ENCODE peak calls at places on chromosome 18, in eight cellular contexts. One of them, this sample, is unnamed.

GRCh38 chr18:13513015-13513414 is 213.3 kb downstream of the FAM210A start:
- DNase-seq in T-helper 1 cell: peak; percentile 8
- DNase-seq in adipocyte: peak; percentile 15
- DNase-seq in kidney glomerular epithelial cell: no peak
- DNase-seq in HL-60: no peak
- DNase-seq in COR-L47: no peak
- DNase-seq in NCI-H748 treated with DMSO at 0.1 percent for 48 hours: no peak
- DNase-seq in kidney tubule cell: no peak
- DNase-seq in this sample: no peak

GRCh38 chr18:14920976-14921375 is 173.0 kb downstream of the ANKRD30B start:
- DNase-seq in T-helper 1 cell: no peak
- DNase-seq in adipocyte: no peak
- DNase-seq in kidney glomerular epithelial cell: no peak
- DNase-seq in HL-60: no peak
- DNase-seq in COR-L47: no peak
- DNase-seq in NCI-H748 treated with DMSO at 0.1 percent for 48 hours: peak; percentile 36
- DNase-seq in kidney tubule cell: no peak
- DNase-seq in this sample: no peak

GRCh38 chr18:13216732-13217465 is 1.7 kb upstream of the LDLRAD4 start:
- DNase-seq in T-helper 1 cell: peak; percentile 43
- DNase-seq in adipocyte: peak; percentile 46
- DNase-seq in kidney glomerular epithelial cell: no peak
- DNase-seq in HL-60: no peak
- DNase-seq in COR-L47: peak; percentile 35
- DNase-seq in NCI-H748 treated with DMSO at 0.1 percent for 48 hours: no peak
- DNase-seq in kidney tubule cell: no peak
- DNase-seq in this sample: peak; percentile 58

GRCh38 chr18:31401156-31402025 is 24.8 kb downstream of the DSG4 start:
- DNase-seq in T-helper 1 cell: no peak
- DNase-seq in adipocyte: no peak
- DNase-seq in kidney glomerular epithelial cell: peak; percentile 60
- DNase-seq in HL-60: no peak
- DNase-seq in COR-L47: no peak
- DNase-seq in NCI-H748 treated with DMSO at 0.1 percent for 48 hours: no peak
- DNase-seq in kidney tubule cell: peak; percentile 46
- DNase-seq in this sample: no peak

GRCh38 chr18:79818036-79818435 is 20.3 kb downstream of the KCNG2 start:
- DNase-seq in T-helper 1 cell: no peak
- DNase-seq in adipocyte: no peak
- DNase-seq in kidney glomerular epithelial cell: no peak
- DNase-seq in HL-60: no peak
- DNase-seq in COR-L47: no peak
- DNase-seq in NCI-H748 treated with DMSO at 0.1 percent for 48 hours: no peak
- DNase-seq in kidney tubule cell: no peak
- DNase-seq in this sample: no peak

GRCh38 chr18:63213936-63214671 is 105.5 kb downstream of the BCL2 start:
- DNase-seq in T-helper 1 cell: peak; percentile 39
- DNase-seq in adipocyte: no peak
- DNase-seq in kidney glomerular epithelial cell: no peak
- DNase-seq in HL-60: no peak
- DNase-seq in COR-L47: no peak
- DNase-seq in NCI-H748 treated with DMSO at 0.1 percent for 48 hours: no peak
- DNase-seq in kidney tubule cell: no peak
- DNase-seq in this sample: no peak

GRCh38 chr18:49479381-49480137 is 7.5 kb downstream of the C18orf32 start:
- DNase-seq in T-helper 1 cell: no peak
- DNase-seq in adipocyte: no peak
- DNase-seq in kidney glomerular epithelial cell: no peak
- DNase-seq in HL-60: no peak
- DNase-seq in COR-L47: no peak
- DNase-seq in NCI-H748 treated with DMSO at 0.1 percent for 48 hours: no peak
- DNase-seq in kidney tubule cell: no peak
- DNase-seq in this sample: no peak

GRCh38 chr18:73614812-73615211 is 532.8 kb downstream of the FBXO15 start:
- DNase-seq in T-helper 1 cell: no peak
- DNase-seq in adipocyte: peak; percentile 66
- DNase-seq in kidney glomerular epithelial cell: peak; percentile 85
- DNase-seq in HL-60: no peak
- DNase-seq in COR-L47: no peak
- DNase-seq in NCI-H748 treated with DMSO at 0.1 percent for 48 hours: no peak
- DNase-seq in kidney tubule cell: peak; percentile 98
- DNase-seq in this sample: no peak

GRCh38 chr18:36296591-36297418 is 708 bp upstream of the FHOD3 start:
- DNase-seq in T-helper 1 cell: no peak
- DNase-seq in adipocyte: peak; percentile 87
- DNase-seq in kidney glomerular epithelial cell: peak; percentile 78
- DNase-seq in HL-60: no peak
- DNase-seq in COR-L47: peak; percentile 82
- DNase-seq in NCI-H748 treated with DMSO at 0.1 percent for 48 hours: peak; percentile 83
- DNase-seq in kidney tubule cell: peak; percentile 83
- DNase-seq in this sample: peak; percentile 45

GRCh38 chr18:43271593-43272432 is 5.5 kb downstream of the SYT4 start:
- DNase-seq in T-helper 1 cell: peak; percentile 23
- DNase-seq in adipocyte: peak; percentile 77
- DNase-seq in kidney glomerular epithelial cell: peak; percentile 24
- DNase-seq in HL-60: peak; percentile 13
- DNase-seq in COR-L47: peak; percentile 43
- DNase-seq in NCI-H748 treated with DMSO at 0.1 percent for 48 hours: peak; percentile 62
- DNase-seq in kidney tubule cell: peak; percentile 54
- DNase-seq in this sample: no peak

GRCh38 chr18:42474577-42474976 is 519.5 kb downstream of the PIK3C3 start:
- DNase-seq in T-helper 1 cell: no peak
- DNase-seq in adipocyte: no peak
- DNase-seq in kidney glomerular epithelial cell: no peak
- DNase-seq in HL-60: no peak
- DNase-seq in COR-L47: no peak
- DNase-seq in NCI-H748 treated with DMSO at 0.1 percent for 48 hours: no peak
- DNase-seq in kidney tubule cell: no peak
- DNase-seq in this sample: no peak

GRCh38 chr18:39051013-39051412 is 1485.4 kb upstream of the CELF4 start:
- DNase-seq in T-helper 1 cell: no peak
- DNase-seq in adipocyte: no peak
- DNase-seq in kidney glomerular epithelial cell: peak; percentile 70
- DNase-seq in HL-60: no peak
- DNase-seq in COR-L47: no peak
- DNase-seq in NCI-H748 treated with DMSO at 0.1 percent for 48 hours: no peak
- DNase-seq in kidney tubule cell: peak; percentile 67
- DNase-seq in this sample: no peak

GRCh38 chr18:8188196-8188595 is 421.0 kb upstream of the RAB12 start:
- DNase-seq in T-helper 1 cell: no peak
- DNase-seq in adipocyte: peak; percentile 28
- DNase-seq in kidney glomerular epithelial cell: no peak
- DNase-seq in HL-60: no peak
- DNase-seq in COR-L47: no peak
- DNase-seq in NCI-H748 treated with DMSO at 0.1 percent for 48 hours: no peak
- DNase-seq in kidney tubule cell: peak; percentile 18
- DNase-seq in this sample: no peak

GRCh38 chr18:67669993-67670671 is 153.6 kb upstream of the DSEL start:
- DNase-seq in T-helper 1 cell: no peak
- DNase-seq in adipocyte: peak; percentile 93
- DNase-seq in kidney glomerular epithelial cell: no peak
- DNase-seq in HL-60: no peak
- DNase-seq in COR-L47: no peak
- DNase-seq in NCI-H748 treated with DMSO at 0.1 percent for 48 hours: no peak
- DNase-seq in kidney tubule cell: no peak
- DNase-seq in this sample: no peak

GRCh38 chr18:57959278-57959677 is 84.7 kb upstream of the NEDD4L start:
- DNase-seq in T-helper 1 cell: no peak
- DNase-seq in adipocyte: peak; percentile 49
- DNase-seq in kidney glomerular epithelial cell: peak; percentile 28
- DNase-seq in HL-60: peak; percentile 3
- DNase-seq in COR-L47: peak; percentile 20
- DNase-seq in NCI-H748 treated with DMSO at 0.1 percent for 48 hours: peak; percentile 73
- DNase-seq in kidney tubule cell: peak; percentile 87
- DNase-seq in this sample: peak; percentile 15

GRCh38 chr18:11859903-11860407 is 8.7 kb downstream of the CHMP1B start:
- DNase-seq in T-helper 1 cell: no peak
- DNase-seq in adipocyte: peak; percentile 47
- DNase-seq in kidney glomerular epithelial cell: peak; percentile 83
- DNase-seq in HL-60: no peak
- DNase-seq in COR-L47: no peak
- DNase-seq in NCI-H748 treated with DMSO at 0.1 percent for 48 hours: no peak
- DNase-seq in kidney tubule cell: peak; percentile 97
- DNase-seq in this sample: no peak

GRCh38 chr18:35775887-35776286 is 194.3 kb downstream of the GALNT1 start:
- DNase-seq in T-helper 1 cell: no peak
- DNase-seq in adipocyte: peak; percentile 13
- DNase-seq in kidney glomerular epithelial cell: no peak
- DNase-seq in HL-60: peak; percentile 10
- DNase-seq in COR-L47: no peak
- DNase-seq in NCI-H748 treated with DMSO at 0.1 percent for 48 hours: no peak
- DNase-seq in kidney tubule cell: no peak
- DNase-seq in this sample: no peak

GRCh38 chr18:32577561-32577960 is 106.9 kb upstream of the GAREM1 start:
- DNase-seq in T-helper 1 cell: no peak
- DNase-seq in adipocyte: no peak
- DNase-seq in kidney glomerular epithelial cell: no peak
- DNase-seq in HL-60: no peak
- DNase-seq in COR-L47: no peak
- DNase-seq in NCI-H748 treated with DMSO at 0.1 percent for 48 hours: peak; percentile 55
- DNase-seq in kidney tubule cell: no peak
- DNase-seq in this sample: no peak

GRCh38 chr18:50297621-50298442 is 10.3 kb upstream of the CXXC1 start:
- DNase-seq in T-helper 1 cell: peak; percentile 82
- DNase-seq in adipocyte: peak; percentile 76
- DNase-seq in kidney glomerular epithelial cell: peak; percentile 58
- DNase-seq in HL-60: peak; percentile 88
- DNase-seq in COR-L47: peak; percentile 74
- DNase-seq in NCI-H748 treated with DMSO at 0.1 percent for 48 hours: peak; percentile 26
- DNase-seq in kidney tubule cell: peak; percentile 75
- DNase-seq in this sample: peak; percentile 63

GRCh38 chr18:62486290-62486964 is 36.4 kb upstream of the ZCCHC2 start:
- DNase-seq in T-helper 1 cell: no peak
- DNase-seq in adipocyte: peak; percentile 9
- DNase-seq in kidney glomerular epithelial cell: peak; percentile 62
- DNase-seq in HL-60: no peak
- DNase-seq in COR-L47: peak; percentile 7
- DNase-seq in NCI-H748 treated with DMSO at 0.1 percent for 48 hours: no peak
- DNase-seq in kidney tubule cell: peak; percentile 95
- DNase-seq in this sample: no peak

GRCh38 chr18:62637807-62638687 is 77.3 kb upstream of the PHLPP1 start:
- DNase-seq in T-helper 1 cell: peak; percentile 86
- DNase-seq in adipocyte: no peak
- DNase-seq in kidney glomerular epithelial cell: no peak
- DNase-seq in HL-60: peak; percentile 43
- DNase-seq in COR-L47: peak; percentile 63
- DNase-seq in NCI-H748 treated with DMSO at 0.1 percent for 48 hours: peak; percentile 40
- DNase-seq in kidney tubule cell: peak; percentile 39
- DNase-seq in this sample: peak; percentile 42

GRCh38 chr18:54947115-54947514 is 12.1 kb downstream of the CCDC68 start:
- DNase-seq in T-helper 1 cell: no peak
- DNase-seq in adipocyte: no peak
- DNase-seq in kidney glomerular epithelial cell: no peak
- DNase-seq in HL-60: no peak
- DNase-seq in COR-L47: peak; percentile 43
- DNase-seq in NCI-H748 treated with DMSO at 0.1 percent for 48 hours: no peak
- DNase-seq in kidney tubule cell: peak; percentile 9
- DNase-seq in this sample: no peak

GRCh38 chr18:48124857-48125626 is 194.6 kb upstream of the SMAD2 start:
- DNase-seq in T-helper 1 cell: peak; percentile 86
- DNase-seq in adipocyte: no peak
- DNase-seq in kidney glomerular epithelial cell: no peak
- DNase-seq in HL-60: no peak
- DNase-seq in COR-L47: no peak
- DNase-seq in NCI-H748 treated with DMSO at 0.1 percent for 48 hours: no peak
- DNase-seq in kidney tubule cell: no peak
- DNase-seq in this sample: no peak

GRCh38 chr18:31237142-31237541 is 74.5 kb upstream of the DSC1 start:
- DNase-seq in T-helper 1 cell: no peak
- DNase-seq in adipocyte: no peak
- DNase-seq in kidney glomerular epithelial cell: no peak
- DNase-seq in HL-60: no peak
- DNase-seq in COR-L47: no peak
- DNase-seq in NCI-H748 treated with DMSO at 0.1 percent for 48 hours: no peak
- DNase-seq in kidney tubule cell: no peak
- DNase-seq in this sample: no peak

GRCh38 chr18:45850021-45850420 is 24.5 kb downstream of the SIGLEC15 start:
- DNase-seq in T-helper 1 cell: no peak
- DNase-seq in adipocyte: no peak
- DNase-seq in kidney glomerular epithelial cell: peak; percentile 62
- DNase-seq in HL-60: no peak
- DNase-seq in COR-L47: no peak
- DNase-seq in NCI-H748 treated with DMSO at 0.1 percent for 48 hours: no peak
- DNase-seq in kidney tubule cell: peak; percentile 29
- DNase-seq in this sample: no peak

GRCh38 chr18:25561923-25562322 is 210.0 kb upstream of the ZNF521 start:
- DNase-seq in T-helper 1 cell: no peak
- DNase-seq in adipocyte: peak; percentile 29
- DNase-seq in kidney glomerular epithelial cell: no peak
- DNase-seq in HL-60: peak; percentile 3
- DNase-seq in COR-L47: no peak
- DNase-seq in NCI-H748 treated with DMSO at 0.1 percent for 48 hours: no peak
- DNase-seq in kidney tubule cell: peak; percentile 29
- DNase-seq in this sample: no peak

GRCh38 chr18:26763745-26764144 is 101.8 kb downstream of the AQP4 start:
- DNase-seq in T-helper 1 cell: no peak
- DNase-seq in adipocyte: no peak
- DNase-seq in kidney glomerular epithelial cell: no peak
- DNase-seq in HL-60: no peak
- DNase-seq in COR-L47: no peak
- DNase-seq in NCI-H748 treated with DMSO at 0.1 percent for 48 hours: no peak
- DNase-seq in kidney tubule cell: no peak
- DNase-seq in this sample: no peak

GRCh38 chr18:30248061-30248460 is 794.5 kb downstream of the DSC3 start:
- DNase-seq in T-helper 1 cell: no peak
- DNase-seq in adipocyte: no peak
- DNase-seq in kidney glomerular epithelial cell: no peak
- DNase-seq in HL-60: no peak
- DNase-seq in COR-L47: no peak
- DNase-seq in NCI-H748 treated with DMSO at 0.1 percent for 48 hours: no peak
- DNase-seq in kidney tubule cell: no peak
- DNase-seq in this sample: no peak

GRCh38 chr18:21167641-21168372 is 56.2 kb upstream of the ROCK1 start:
- DNase-seq in T-helper 1 cell: no peak
- DNase-seq in adipocyte: no peak
- DNase-seq in kidney glomerular epithelial cell: no peak
- DNase-seq in HL-60: no peak
- DNase-seq in COR-L47: peak; percentile 100
- DNase-seq in NCI-H748 treated with DMSO at 0.1 percent for 48 hours: peak; percentile 99
- DNase-seq in kidney tubule cell: peak; percentile 52
- DNase-seq in this sample: no peak

GRCh38 chr18:46273861-46274260 is 169.7 kb downstream of the HAUS1 start:
- DNase-seq in T-helper 1 cell: no peak
- DNase-seq in adipocyte: no peak
- DNase-seq in kidney glomerular epithelial cell: no peak
- DNase-seq in HL-60: no peak
- DNase-seq in COR-L47: no peak
- DNase-seq in NCI-H748 treated with DMSO at 0.1 percent for 48 hours: no peak
- DNase-seq in kidney tubule cell: no peak
- DNase-seq in this sample: no peak